ENCODE peak calls at places on chromosomes 4 and X, in four cellular contexts. One of them, this sample, is unnamed.

GRCh38 chrX:148871422-148872152 is 371.2 kb downstream of the AFF2 start:
- DNase-seq in K562: no peak
- DNase-seq in A549: no peak
- DNase-seq in HepG2: no peak
- DNase-seq in this sample: peak; percentile 70

GRCh38 chrX:1807301-1807731 is 192.5 kb downstream of the ASMT start:
- DNase-seq in K562: no peak
- DNase-seq in A549: no peak
- DNase-seq in HepG2: no peak
- DNase-seq in this sample: peak; percentile 2

GRCh38 chr4:181863846-181864245 is 379.4 kb upstream of the TENM3 start:
- DNase-seq in K562: no peak
- DNase-seq in A549: no peak
- DNase-seq in HepG2: no peak
- DNase-seq in this sample: no peak

GRCh38 chrX:67692246-67692645 is 148.4 kb downstream of the AR start:
- DNase-seq in K562: no peak
- DNase-seq in A549: no peak
- DNase-seq in HepG2: no peak
- DNase-seq in this sample: peak; percentile 16

GRCh38 chrX:78514852-78515251 is 144.3 kb downstream of the RTL3 start:
- DNase-seq in K562: no peak
- DNase-seq in A549: no peak
- DNase-seq in HepG2: no peak
- DNase-seq in this sample: no peak

GRCh38 chr4:183165371-183165770 is 66.3 kb downstream of the WWC2 start:
- DNase-seq in K562: no peak
- DNase-seq in A549: no peak
- DNase-seq in HepG2: no peak
- DNase-seq in this sample: peak; percentile 51

GRCh38 chrX:107677909-107678308 is 49.6 kb downstream of the PRPS1 start:
- DNase-seq in K562: no peak
- DNase-seq in A549: no peak
- DNase-seq in HepG2: no peak
- DNase-seq in this sample: no peak

GRCh38 chrX:15567886-15568616 is 32.7 kb downstream of the ACE2 start:
- DNase-seq in K562: no peak
- DNase-seq in A549: peak; percentile 9
- DNase-seq in HepG2: peak; percentile 23
- DNase-seq in this sample: no peak

GRCh38 chr4:155639674-155640529 is 26.7 kb upstream of the GUCY1A1 start:
- DNase-seq in K562: no peak
- DNase-seq in A549: no peak
- DNase-seq in HepG2: no peak
- DNase-seq in this sample: no peak

GRCh38 chr4:82833696-82834313 is 35.2 kb upstream of the SCD5 start:
- DNase-seq in K562: no peak
- DNase-seq in A549: peak; percentile 33
- DNase-seq in HepG2: peak; percentile 27
- DNase-seq in this sample: peak; percentile 94

GRCh38 chr4:186606593-186606992 is 51.2 kb upstream of the MTNR1A start:
- DNase-seq in K562: no peak
- DNase-seq in A549: peak; percentile 34
- DNase-seq in HepG2: no peak
- DNase-seq in this sample: peak; percentile 40

GRCh38 chr4:84814100-84814750 is 152.3 kb downstream of the WDFY3 start:
- DNase-seq in K562: peak; percentile 26
- DNase-seq in A549: peak; percentile 66
- DNase-seq in HepG2: peak; percentile 45
- DNase-seq in this sample: peak; percentile 96

GRCh38 chr4:147769386-147769785 is 37.5 kb downstream of the ARHGAP10 start:
- DNase-seq in K562: no peak
- DNase-seq in A549: no peak
- DNase-seq in HepG2: no peak
- DNase-seq in this sample: no peak

GRCh38 chr4:94766856-94767255 is 9.1 kb downstream of the BMPR1B start:
- DNase-seq in K562: no peak
- DNase-seq in A549: peak; percentile 75
- DNase-seq in HepG2: no peak
- DNase-seq in this sample: peak; percentile 60

GRCh38 chr4:56979674-56980073 is 978 bp downstream of the POLR2B start:
- DNase-seq in K562: no peak
- DNase-seq in A549: no peak
- DNase-seq in HepG2: peak; percentile 31
- DNase-seq in this sample: peak; percentile 19

GRCh38 chrX:68443155-68443868 is 10.0 kb upstream of the OPHN1 start:
- DNase-seq in K562: no peak
- DNase-seq in A549: no peak
- DNase-seq in HepG2: peak; percentile 6
- DNase-seq in this sample: peak; percentile 15

GRCh38 chrX:123749643-123750042 is 16.8 kb upstream of the THOC2 start:
- DNase-seq in K562: no peak
- DNase-seq in A549: no peak
- DNase-seq in HepG2: no peak
- DNase-seq in this sample: no peak

GRCh38 chr4:117420966-117421365 is 335.6 kb upstream of the TRAM1L1 start:
- DNase-seq in K562: no peak
- DNase-seq in A549: no peak
- DNase-seq in HepG2: no peak
- DNase-seq in this sample: no peak

GRCh38 chr4:26807330-26807729 is 53.3 kb upstream of the STIM2 start:
- DNase-seq in K562: no peak
- DNase-seq in A549: no peak
- DNase-seq in HepG2: no peak
- DNase-seq in this sample: no peak

GRCh38 chrX:37755073-37755472 is 24.8 kb upstream of the CYBB start:
- DNase-seq in K562: peak; percentile 27
- DNase-seq in A549: no peak
- DNase-seq in HepG2: no peak
- DNase-seq in this sample: no peak

GRCh38 chrX:42678133-42678532 is 99.8 kb downstream of the PPP1R2C start:
- DNase-seq in K562: no peak
- DNase-seq in A549: peak; percentile 1
- DNase-seq in HepG2: no peak
- DNase-seq in this sample: no peak

GRCh38 chr4:66558651-66559050 is 888.4 kb upstream of the EPHA5 start:
- DNase-seq in K562: no peak
- DNase-seq in A549: no peak
- DNase-seq in HepG2: no peak
- DNase-seq in this sample: no peak

GRCh38 chrX:148784859-148785655 is 284.6 kb downstream of the AFF2 start:
- DNase-seq in K562: no peak
- DNase-seq in A549: no peak
- DNase-seq in HepG2: no peak
- DNase-seq in this sample: no peak

GRCh38 chr4:137960371-137961050 is 281.6 kb downstream of the SLC7A11 start:
- DNase-seq in K562: no peak
- DNase-seq in A549: no peak
- DNase-seq in HepG2: no peak
- DNase-seq in this sample: peak; percentile 92

GRCh38 chr4:140144050-140144449 is 9.9 kb downstream of the MAML3 start:
- DNase-seq in K562: no peak
- DNase-seq in A549: no peak
- DNase-seq in HepG2: no peak
- DNase-seq in this sample: no peak

GRCh38 chrX:70089575-70090297 is 27.5 kb downstream of the OTUD6A start:
- DNase-seq in K562: no peak
- DNase-seq in A549: no peak
- DNase-seq in HepG2: no peak
- DNase-seq in this sample: peak; percentile 62

GRCh38 chrX:39736219-39737211 is 361.2 kb downstream of the BCOR start:
- DNase-seq in K562: no peak
- DNase-seq in A549: peak; percentile 72
- DNase-seq in HepG2: no peak
- DNase-seq in this sample: peak; percentile 75

GRCh38 chr4:200936-201335 is 76.6 kb downstream of the ZNF718 start:
- DNase-seq in K562: no peak
- DNase-seq in A549: no peak
- DNase-seq in HepG2: no peak
- DNase-seq in this sample: no peak
- H3K9me3 ChIP-seq in K562: peaks cover under 1% of the 10 kb centered on the region
- H3K9me3 ChIP-seq in A549: no peaks in the 10 kb centered on the region
- H3K9me3 ChIP-seq in HepG2: peaks cover 100% of the 10 kb centered on the region
- H3K9me3 ChIP-seq in this sample: peaks cover 35% of the 10 kb centered on the region

GRCh38 chr4:32145987-32146386 is 1425.8 kb downstream of the PCDH7 start:
- DNase-seq in K562: no peak
- DNase-seq in A549: no peak
- DNase-seq in HepG2: no peak
- DNase-seq in this sample: no peak

GRCh38 chr4:32142075-32142474 is 1421.9 kb downstream of the PCDH7 start:
- DNase-seq in K562: no peak
- DNase-seq in A549: no peak
- DNase-seq in HepG2: no peak
- DNase-seq in this sample: no peak

GRCh38 chr4:32136081-32136787 is 1416.1 kb downstream of the PCDH7 start:
- DNase-seq in K562: no peak
- DNase-seq in A549: no peak
- DNase-seq in HepG2: no peak
- DNase-seq in this sample: no peak

GRCh38 chr4:32135642-32136041 is 1415.5 kb downstream of the PCDH7 start:
- DNase-seq in K562: no peak
- DNase-seq in A549: no peak
- DNase-seq in HepG2: no peak
- DNase-seq in this sample: peak; percentile 4

GRCh38 chr4:32140636-32141035 is 1420.5 kb downstream of the PCDH7 start:
- DNase-seq in K562: no peak
- DNase-seq in A549: peak; percentile 10
- DNase-seq in HepG2: no peak
- DNase-seq in this sample: peak; percentile 47
- TF ChIP-seq MAZ in K562: no peak
- TF ChIP-seq MAZ in A549: no peak
- TF ChIP-seq MAZ in HepG2: no peak
- TF ChIP-seq MAZ in this sample: no peak

GRCh38 chrX:19549838-19550237 is 34.5 kb upstream of the MAP3K15 start:
- DNase-seq in K562: no peak
- DNase-seq in A549: no peak
- DNase-seq in HepG2: no peak
- DNase-seq in this sample: no peak
- H3K9me3 ChIP-seq in K562: no peaks in the 10 kb centered on the region
- H3K9me3 ChIP-seq in A549: no peaks in the 10 kb centered on the region
- H3K9me3 ChIP-seq in HepG2: no peaks in the 10 kb centered on the region
- H3K9me3 ChIP-seq in this sample: no peaks in the 10 kb centered on the region

GRCh38 chrX:138754861-138755260 is 43.3 kb upstream of the FGF13 start:
- DNase-seq in K562: no peak
- DNase-seq in A549: no peak
- DNase-seq in HepG2: no peak
- DNase-seq in this sample: no peak

GRCh38 chrX:138759217-138759943 is 47.9 kb upstream of the FGF13 start:
- DNase-seq in K562: no peak
- DNase-seq in A549: no peak
- DNase-seq in HepG2: no peak
- DNase-seq in this sample: no peak

GRCh38 chrX:138761380-138761779 is 49.9 kb upstream of the FGF13 start:
- DNase-seq in K562: no peak
- DNase-seq in A549: no peak
- DNase-seq in HepG2: no peak
- DNase-seq in this sample: no peak

GRCh38 chrX:138756234-138756633 is 44.7 kb upstream of the FGF13 start:
- DNase-seq in K562: peak; percentile 8
- DNase-seq in A549: peak; percentile 11
- DNase-seq in HepG2: no peak
- DNase-seq in this sample: no peak
- TF ChIP-seq MAZ in K562: no peak
- TF ChIP-seq MAZ in A549: no peak
- TF ChIP-seq MAZ in HepG2: no peak
- TF ChIP-seq MAZ in this sample: no peak

GRCh38 chr4:152325831-152326230 is 210.1 kb downstream of the FBXW7 start:
- DNase-seq in K562: no peak
- DNase-seq in A549: no peak
- DNase-seq in HepG2: no peak
- DNase-seq in this sample: no peak

GRCh38 chr4:152321923-152322322 is 214.0 kb downstream of the FBXW7 start:
- DNase-seq in K562: no peak
- DNase-seq in A549: no peak
- DNase-seq in HepG2: no peak
- DNase-seq in this sample: no peak

GRCh38 chr4:152316969-152317368 is 218.9 kb downstream of the FBXW7 start:
- DNase-seq in K562: no peak
- DNase-seq in A549: no peak
- DNase-seq in HepG2: no peak
- DNase-seq in this sample: peak; percentile 71

GRCh38 chr4:152323221-152323620 is 212.7 kb downstream of the FBXW7 start:
- DNase-seq in K562: no peak
- DNase-seq in A549: no peak
- DNase-seq in HepG2: no peak
- DNase-seq in this sample: no peak

GRCh38 chr4:152321408-152321807 is 214.5 kb downstream of the FBXW7 start:
- DNase-seq in K562: no peak
- DNase-seq in A549: no peak
- DNase-seq in HepG2: no peak
- DNase-seq in this sample: no peak
- H3K9me3 ChIP-seq in K562: no peaks in the 10 kb centered on the region
- H3K9me3 ChIP-seq in A549: no peaks in the 10 kb centered on the region
- H3K9me3 ChIP-seq in HepG2: no peaks in the 10 kb centered on the region
- H3K9me3 ChIP-seq in this sample: no peaks in the 10 kb centered on the region

DNA sequence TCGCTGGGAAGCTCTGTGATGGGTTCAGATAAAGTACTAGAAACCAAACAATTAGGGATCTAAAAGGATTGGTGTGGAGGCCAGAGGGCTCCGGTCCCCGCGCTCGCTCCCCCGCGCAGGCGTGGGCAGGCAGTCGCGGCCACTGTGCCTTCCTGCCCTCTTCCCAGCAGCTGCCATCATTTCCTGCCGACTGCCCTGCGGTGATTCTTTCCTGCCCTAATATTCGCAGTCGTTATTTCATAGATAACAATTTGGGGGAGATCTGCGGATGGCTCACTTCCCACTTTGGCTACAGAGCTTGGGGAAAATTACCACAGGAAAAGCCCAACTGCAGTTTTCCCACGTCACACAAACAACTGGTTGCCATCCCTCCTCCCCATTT is 2.2 kb downstream of the GRIA2 start:
- DNase-seq in K562: no peak
- DNase-seq in A549: no peak
- DNase-seq in HepG2: no peak
- DNase-seq in this sample: no peak
- TF ChIP-seq MAZ in K562: no peak
- TF ChIP-seq MAZ in A549: no peak
- TF ChIP-seq MAZ in HepG2: no peak
- TF ChIP-seq MAZ in this sample: no peak

GRCh38 chr4:113639311-113639710 is 122.2 kb downstream of the CAMK2D start:
- DNase-seq in K562: no peak
- DNase-seq in A549: no peak
- DNase-seq in HepG2: no peak
- DNase-seq in this sample: no peak
- H3K9me3 ChIP-seq in K562: no peaks in the 10 kb centered on the region
- H3K9me3 ChIP-seq in A549: no peaks in the 10 kb centered on the region
- H3K9me3 ChIP-seq in HepG2: no peaks in the 10 kb centered on the region
- H3K9me3 ChIP-seq in this sample: no peaks in the 10 kb centered on the region

DNA sequence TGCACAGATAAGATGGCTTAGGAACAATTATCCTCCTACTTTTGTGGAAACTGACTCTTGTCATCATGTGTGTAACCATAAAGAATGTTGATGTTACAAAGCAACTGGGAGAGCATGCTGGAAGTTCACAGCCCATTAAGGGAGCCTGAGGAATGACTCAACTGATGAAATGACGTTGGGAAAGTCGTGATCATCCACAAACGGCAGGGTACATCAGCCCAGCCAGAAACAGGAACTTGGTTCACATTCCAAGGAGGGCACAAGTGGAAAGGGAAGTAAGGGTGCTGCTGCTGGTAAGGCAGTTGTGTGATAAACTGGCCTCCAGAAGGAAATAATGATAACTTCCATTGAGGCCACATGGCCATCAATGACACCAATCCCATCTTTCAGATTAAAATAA is 6.7 kb downstream of the TEC start:
- DNase-seq in K562: no peak
- DNase-seq in A549: no peak
- DNase-seq in HepG2: no peak
- DNase-seq in this sample: peak; percentile 75
- TF ChIP-seq MAZ in K562: no peak
- TF ChIP-seq MAZ in A549: no peak
- TF ChIP-seq MAZ in HepG2: no peak
- TF ChIP-seq MAZ in this sample: no peak